ENCODE peak calls at places on chromosome 12, in eight cellular contexts. P is A549; H is RWPE2; R is substantia nigra; I is uterus; K is CD4-positive, alpha-beta memory T cell; U is right cardiac atrium; Z is lower lobe of right lung. A is an unnamed sample.
A peak's percentile ranks its signal among the peaks of the same experiment; 100 is the strongest.

GRCh38 chr12:96392397-96392796 is 7.8 kb downstream of the CDK17 start:
- DNase-seq in P (no peak), H (no peak), R (no peak), I (no peak), K (no peak), U (no peak), Z (no peak), A (no peak)

GRCh38 chr12:99745106-99745505 is 97.6 kb downstream of the GARIN6 start:
- DNase-seq in P (no peak), H (no peak), R (no peak), I (no peak), K (no peak), U (no peak), Z (no peak), A (no peak)

GRCh38 chr12:94208433-94208921 is 60.1 kb downstream of the PLXNC1 start:
- DNase-seq in P (no peak), H (no peak), R (no peak), I (no peak), K (no peak), U (no peak), Z (no peak), A (peak; percentile 11)

GRCh38 chr12:76073561-76073960 is 10.9 kb downstream of the NAP1L1 start:
- DNase-seq in P (no peak), H (no peak), R (no peak), I (no peak), K (no peak), U (no peak), Z (no peak), A (no peak)

GRCh38 chr12:123164222-123164621 is 13.3 kb upstream of the PITPNM2 start:
- DNase-seq in P (peak; percentile 47), H (no peak), R (no peak), I (no peak), K (no peak), U (no peak), Z (no peak), A (no peak)

GRCh38 chr12:110534811-110535210 is 32.7 kb downstream of the RAD9B start:
- DNase-seq in P (no peak), H (no peak), R (no peak), I (no peak), K (no peak), U (no peak), Z (no peak), A (no peak)

GRCh38 chr12:112170971-112171596 is 45.7 kb downstream of the TRAFD1 start:
- DNase-seq in P (no peak), H (no peak), R (no peak), I (no peak), K (no peak), U (no peak), Z (no peak), A (no peak)

GRCh38 chr12:54225666-54226065 is 36.9 kb upstream of the SMUG1 start:
- DNase-seq in P (no peak), H (no peak), R (no peak), I (no peak), K (no peak), U (no peak), Z (no peak), A (no peak)

DNA sequence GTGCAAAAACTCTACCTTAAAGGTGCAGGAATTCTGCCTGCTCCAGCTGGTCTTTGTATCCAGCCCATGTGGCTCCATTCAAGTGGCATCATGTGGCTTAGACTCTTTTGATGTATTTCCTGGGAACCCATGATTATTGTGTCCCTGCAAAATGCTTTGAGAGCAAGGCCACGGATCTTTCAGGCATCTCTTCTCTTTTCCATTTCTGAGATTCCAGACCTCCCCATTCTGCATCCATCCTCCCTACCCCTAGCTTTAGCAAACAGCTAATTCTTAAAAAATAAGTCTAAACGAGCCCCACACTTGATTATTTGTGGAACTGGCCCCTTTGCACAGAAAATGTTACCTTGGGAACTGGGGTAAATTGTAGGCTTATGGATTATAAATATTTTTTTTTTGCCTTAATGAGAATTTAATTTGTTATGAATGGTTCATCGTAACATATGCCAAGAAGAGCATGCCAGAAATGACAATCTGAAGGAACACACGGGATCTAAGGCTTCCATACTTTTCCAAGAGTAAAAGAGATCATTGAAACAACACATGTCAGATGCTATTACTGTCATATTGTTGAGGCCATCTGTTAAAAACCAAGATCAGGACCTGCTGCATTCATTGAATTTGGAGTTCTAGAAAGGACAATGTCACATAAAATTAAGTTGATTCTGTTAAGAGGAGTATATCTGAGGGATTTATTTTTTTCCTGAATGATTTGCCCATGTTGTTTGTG is 144.6 kb downstream of the TPH2 start:
- DNase-seq in P (no peak), H (no peak), R (no peak), I (no peak), K (no peak), U (no peak), Z (no peak), A (no peak)
- H3K27ac ChIP-seq in P (no peak overlapping the region), H (no peak overlapping the region), R (no peak overlapping the region), I (no peak overlapping the region), K (no peak overlapping the region), U (no peak overlapping the region), Z (no peak overlapping the region), A (no peak overlapping the region)

DNA sequence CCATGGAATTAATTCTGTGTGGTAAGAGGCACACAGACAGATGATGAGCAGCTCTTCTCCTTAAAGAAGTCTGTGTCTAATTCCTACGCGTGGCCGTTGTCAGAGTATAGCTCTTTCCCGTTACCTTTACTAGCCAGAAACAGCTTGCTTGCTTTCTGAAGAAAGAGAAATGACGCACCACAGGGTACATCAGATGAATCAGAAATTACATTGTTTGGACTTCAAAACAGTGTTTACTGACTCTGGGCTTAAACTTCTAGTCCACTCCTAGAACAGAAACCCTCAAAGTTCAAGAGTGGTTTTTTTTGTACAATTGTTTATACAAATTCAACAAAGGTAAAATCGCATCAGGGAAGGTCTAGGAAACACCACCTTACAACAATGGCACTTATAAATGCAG is 29.0 kb downstream of the RNF34 start:
- DNase-seq in P (no peak), H (no peak), R (no peak), I (no peak), K (no peak), U (no peak), Z (no peak), A (no peak)
- H3K27ac ChIP-seq in P (no peak overlapping the region), H (no peak overlapping the region), R (no peak overlapping the region), I (no peak overlapping the region), K (no peak overlapping the region), U (no peak overlapping the region), Z (no peak overlapping the region), A (no peak overlapping the region)

DNA sequence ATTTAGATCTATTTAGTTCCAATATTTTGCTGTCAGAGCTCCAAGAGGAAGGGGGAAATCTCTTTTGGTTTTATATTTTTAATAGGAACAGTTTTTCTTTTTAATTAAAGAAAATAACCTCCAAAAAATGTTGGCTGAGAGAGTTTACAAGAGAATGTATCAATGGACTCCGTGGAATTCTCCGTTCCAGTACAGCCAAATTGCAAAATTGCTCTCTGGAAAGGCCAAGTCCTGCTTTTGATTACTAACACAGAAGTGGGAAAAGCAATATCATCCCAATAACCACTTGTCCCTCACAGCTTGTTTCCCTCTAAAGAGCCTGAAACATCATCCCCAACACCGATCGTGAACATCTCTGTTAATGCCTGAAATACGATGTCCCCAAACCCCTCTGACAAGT is 36.9 kb downstream of the TBX5 start:
- DNase-seq in P (no peak), H (no peak), R (no peak), I (no peak), K (no peak), U (no peak), Z (no peak), A (no peak)
- H3K27ac ChIP-seq in P (no peak overlapping the region), H (no peak overlapping the region), R (no peak overlapping the region), I (no peak overlapping the region), K (no peak overlapping the region), U (peak overlapping the region; percentile 72), Z (no peak overlapping the region), A (no peak overlapping the region)

GRCh38 chr12:31370645-31371620 is 45.0 kb upstream of the SINHCAF start:
- DNase-seq in P (no peak), H (no peak), R (no peak), I (no peak), K (no peak), U (peak; percentile 19), Z (no peak), A (no peak)
- H3K27ac ChIP-seq in P (no peak overlapping the region), H (no peak overlapping the region), R (no peak overlapping the region), I (no peak overlapping the region), K (no peak overlapping the region), U (no peak overlapping the region), Z (no peak overlapping the region), A (no peak overlapping the region)

GRCh38 chr12:52245962-52246577 is 13.0 kb downstream of the KRT7 start:
- DNase-seq in P (peak; percentile 65), H (no peak), R (no peak), I (no peak), K (no peak), U (no peak), Z (no peak), A (no peak)
- H3K27ac ChIP-seq in P (peak overlapping the region; percentile 92), H (peak overlapping the region; percentile 99), R (no peak overlapping the region), I (no peak overlapping the region), K (no peak overlapping the region), U (no peak overlapping the region), Z (no peak overlapping the region), A (no peak overlapping the region)

DNA sequence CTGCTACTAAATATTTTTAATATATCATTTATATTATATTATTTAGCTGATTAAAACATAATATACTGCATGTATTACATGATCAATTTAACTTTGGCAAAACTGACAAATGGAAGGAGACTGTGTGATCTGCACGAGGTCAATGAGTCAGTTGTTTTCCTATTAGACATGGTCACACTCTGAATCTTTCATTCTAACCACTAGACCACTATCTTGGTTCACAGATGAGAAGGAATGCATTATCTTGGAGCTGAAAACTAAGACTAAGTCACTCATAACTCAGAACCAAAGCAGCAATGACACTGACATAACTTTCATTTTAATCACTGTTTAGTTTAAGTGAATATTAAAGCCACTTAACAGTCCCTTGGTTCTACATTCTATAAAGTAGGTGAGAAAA is 37.4 kb downstream of the GNPTAB start:
- DNase-seq in P (no peak), H (no peak), R (no peak), I (no peak), K (no peak), U (no peak), Z (no peak), A (no peak)
- H3K27ac ChIP-seq in P (no peak overlapping the region), H (no peak overlapping the region), R (no peak overlapping the region), I (no peak overlapping the region), K (no peak overlapping the region), U (no peak overlapping the region), Z (no peak overlapping the region), A (no peak overlapping the region)

GRCh38 chr12:6494968-6495367 is 1.1 kb downstream of the NCAPD2 start:
- DNase-seq in P (no peak), H (no peak), R (no peak), I (no peak), K (no peak), U (no peak), Z (no peak), A (no peak)

GRCh38 chr12:6489449-6489848 is 3.6 kb downstream of the MRPL51 start:
- DNase-seq in P (no peak), H (no peak), R (no peak), I (no peak), K (no peak), U (no peak), Z (no peak), A (no peak)

GRCh38 chr12:6492838-6493579 is at the start of gene MRPL51:
- DNase-seq in P (peak; percentile 98), H (peak; percentile 96), R (peak; percentile 85), I (peak; percentile 95), K (peak; percentile 95), U (peak; percentile 98), Z (peak; percentile 98), A (peak; percentile 91)

GRCh38 chr12:6494351-6494743 is 445 bp downstream of the NCAPD2 start:
- DNase-seq in P (no peak), H (no peak), R (no peak), I (no peak), K (no peak), U (no peak), Z (no peak), A (no peak)

GRCh38 chr12:6493580-6494350 is at the start of gene NCAPD2:
- DNase-seq in P (peak; percentile 98), H (peak; percentile 95), R (peak; percentile 79), I (peak; percentile 92), K (peak; percentile 96), U (peak; percentile 96), Z (peak; percentile 97), A (peak; percentile 88)
- H3K27ac ChIP-seq in P (peak within 1 kb of the TSS; percentile 93), H (peak within 1 kb of the TSS; percentile 88), R (peak within 1 kb of the TSS; percentile 94), I (peak within 1 kb of the TSS; percentile 95), K (peak within 1 kb of the TSS; percentile 87), U (peak within 1 kb of the TSS; percentile 82), Z (peak within 1 kb of the TSS; percentile 95), A (peak within 1 kb of the TSS; percentile 98)

A was measured in tibial nerve.